ENCODE peak calls at places on chromosome 4, in four cellular contexts. C, Z, T and I are unnamed samples.

GRCh38 chr4:11421116-11421515 is 7.6 kb downstream of the HS3ST1 start:
- DNase-seq in T (no peak), Z (peak), C (no peak), I (no peak)

GRCh38 chr4:87079967-87080366 is 140.5 kb downstream of the KLHL8 start:
- DNase-seq in Z (no peak), C (no peak), T (no peak), I (no peak)

GRCh38 chr4:186689476-186689875 is 34.2 kb downstream of the FAT1 start:
- DNase-seq in C (no peak), Z (no peak), T (no peak), I (no peak)

GRCh38 chr4:57078685-57079521 is 31.3 kb downstream of the IGFBP7 start:
- DNase-seq in T (no peak), Z (no peak), C (no peak), I (no peak)

GRCh38 chr4:82885410-82885809 is 5.5 kb downstream of the SEC31A start:
- DNase-seq in C (no peak), T (no peak), Z (no peak), I (no peak)

GRCh38 chr4:155548173-155548572 is 118.5 kb upstream of the GUCY1A1 start:
- DNase-seq in C (no peak), T (no peak), Z (no peak), I (no peak)

GRCh38 chr4:61201562-61202099 is 1.5 kb downstream of the ADGRL3 start:
- DNase-seq in C (peak), T (no peak), Z (no peak), I (no peak)

GRCh38 chr4:54723220-54723619 is 65.5 kb downstream of the KIT start:
- DNase-seq in C (no peak), Z (no peak), T (no peak), I (no peak)

GRCh38 chr4:55742655-55743191 is 76.9 kb upstream of the EXOC1L start:
- DNase-seq in C (no peak), Z (peak), T (no peak), I (no peak)

GRCh38 chr4:137156054-137156453 is 376.2 kb downstream of the PCDH18 start:
- DNase-seq in T (no peak), C (no peak), Z (peak), I (no peak)

GRCh38 chr4:73257242-73257994 is 1.2 kb downstream of the ANKRD17 start:
- DNase-seq in Z (peak), C (peak), T (peak), I (peak)

GRCh38 chr4:153735901-153736461 is 23.8 kb downstream of the RNF175 start:
- DNase-seq in Z (peak), T (no peak), C (no peak), I (no peak)

GRCh38 chr4:1293981-1294380 is 4.3 kb downstream of the MAEA start:
- DNase-seq in Z (no peak), C (peak), T (peak), I (no peak)

GRCh38 chr4:1294424-1294823 is 4.7 kb downstream of the MAEA start:
- DNase-seq in C (peak), Z (no peak), T (no peak), I (no peak)

GRCh38 chr4:1295405-1296055 is 5.8 kb downstream of the MAEA start:
- DNase-seq in T (peak), Z (no peak), C (peak), I (no peak)

GRCh38 chr4:1293531-1293941 is 3.8 kb downstream of the MAEA start:
- DNase-seq in T (peak), Z (no peak), C (peak), I (peak)

DNA sequence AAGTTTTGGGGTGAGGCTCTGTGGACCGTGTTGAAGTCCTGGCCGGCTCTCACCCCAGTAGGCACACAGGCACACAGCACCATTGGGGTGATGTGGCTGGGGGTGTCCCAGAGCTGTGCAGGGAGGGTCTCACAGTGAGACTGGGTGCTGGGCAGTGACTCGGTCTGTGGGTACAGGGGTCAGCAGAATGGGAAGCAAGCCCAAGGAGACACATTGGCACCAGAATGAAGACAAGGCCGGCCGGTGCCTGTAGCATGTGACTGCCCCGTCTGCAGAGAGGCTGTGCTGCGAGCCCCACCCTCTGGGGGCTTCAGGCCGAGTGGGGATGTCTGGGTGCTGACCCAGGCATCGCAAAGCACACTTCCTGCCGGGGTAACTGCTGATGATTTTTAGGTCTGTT is 5.2 kb downstream of the MAEA start:
- DNase-seq in Z (no peak), T (no peak), C (peak), I (no peak)
- H3K27ac ChIP-seq in Z (no peak), T (no peak), C (no peak), I (no peak)

GRCh38 chr4:71132486-71132885 is 139.0 kb downstream of the DCK start:
- DNase-seq in Z (no peak), C (no peak), T (no peak), I (no peak)
- H3K27ac ChIP-seq in Z (no peak), C (no peak), T (no peak), I (no peak)

GRCh38 chr4:40419231-40419912 is 84.2 kb downstream of the CHRNA9 start:
- DNase-seq in Z (no peak), C (no peak), T (no peak), I (peak)
- H3K27ac ChIP-seq in Z (no peak), C (peak), T (no peak), I (peak)

GRCh38 chr4:52203351-52203750 is 152.2 kb downstream of the SPATA18 start:
- DNase-seq in T (no peak), C (no peak), Z (no peak), I (no peak)
- H3K27ac ChIP-seq in T (no peak), C (no peak), Z (no peak), I (no peak)

DNA sequence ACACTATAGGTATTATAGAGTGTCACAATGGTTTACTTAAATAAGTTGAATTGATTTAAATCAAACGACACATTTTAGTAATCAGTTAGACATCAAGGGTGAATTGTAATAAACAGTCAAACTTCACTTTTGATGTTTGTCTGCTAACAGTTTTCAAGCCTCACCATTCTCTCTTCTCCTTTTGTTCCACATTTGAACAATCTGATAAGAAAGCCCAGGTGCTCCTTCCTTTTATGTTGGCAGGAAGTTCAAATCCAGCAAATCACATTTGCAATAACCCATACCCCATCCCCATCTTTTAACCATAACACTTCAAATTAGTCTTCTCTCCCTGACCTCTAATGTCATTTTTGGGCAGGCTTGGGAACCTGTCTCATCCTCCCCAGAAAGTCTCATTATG is 63.4 kb upstream of the GC start:
- DNase-seq in T (no peak), Z (no peak), C (no peak), I (no peak)
- H3K27ac ChIP-seq in T (no peak), Z (no peak), C (no peak), I (no peak)

GRCh38 chr4:26372525-26373172 is 51.8 kb downstream of the RBPJ start:
- DNase-seq in Z (peak), T (no peak), C (no peak), I (peak)
- H3K27ac ChIP-seq in Z (peak), T (no peak), C (no peak), I (no peak)

DNA sequence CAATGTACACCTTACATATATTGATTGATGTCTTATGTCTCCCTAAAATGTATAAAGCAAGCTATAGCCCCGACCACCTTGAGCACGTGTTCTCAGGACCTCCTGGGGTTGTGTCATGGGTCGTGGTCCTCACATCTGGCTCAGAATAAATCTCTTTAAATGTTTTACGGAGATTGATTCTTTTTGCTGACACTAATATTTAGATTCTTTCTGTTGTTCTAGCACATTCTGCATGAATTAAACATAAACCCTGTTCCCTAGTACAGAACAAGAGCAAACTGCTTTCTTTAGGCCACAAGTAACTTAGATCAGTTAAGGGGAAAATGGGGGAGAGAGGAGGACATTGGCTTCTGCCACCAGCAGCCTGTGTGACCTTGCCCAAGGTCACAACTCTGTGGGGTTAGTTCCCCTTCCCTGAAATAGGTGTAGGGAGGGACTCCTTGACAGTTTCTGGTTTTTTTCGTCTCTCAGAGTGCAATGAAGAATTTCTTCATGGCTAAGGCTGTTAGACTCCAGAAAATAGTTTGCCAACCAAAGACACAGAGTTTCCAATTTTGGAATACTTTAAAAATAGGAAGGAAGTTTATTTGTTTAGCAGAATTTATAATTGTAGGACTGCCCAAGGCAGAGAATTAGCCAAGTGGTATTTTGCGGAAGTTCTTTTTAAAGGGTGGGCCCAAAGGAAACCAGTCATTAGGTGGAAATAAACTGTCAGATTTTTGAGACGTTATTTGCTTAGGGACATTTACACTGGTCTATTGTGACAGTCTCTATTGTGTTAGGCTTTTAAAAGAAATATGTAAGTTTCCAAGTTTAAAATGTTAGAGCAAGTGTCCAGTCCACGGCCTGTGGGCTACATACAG is 29.4 kb downstream of the PTTG2 start:
- DNase-seq in T (no peak), C (no peak), Z (no peak), I (no peak)
- H3K27ac ChIP-seq in T (peak), C (peak), Z (no peak), I (no peak)